ENCODE peak calls at places on chromosomes 3 and 15, in four cellular contexts. Z is HepG2, O is K562, T is GM12878. C is an unnamed sample.

GRCh38 chr3:64627471-64628321 is 60.1 kb downstream of the ADAMTS9 start:
- DNase-seq in Z (peak), O (no peak), T (no peak), C (no peak)

GRCh38 chr15:100189319-100189718 is 152.5 kb downstream of the ADAMTS17 start:
- DNase-seq in Z (no peak), O (no peak), T (no peak), C (no peak)

GRCh38 chr3:120559228-120560061 is 36.7 kb upstream of the NDUFB4 start:
- DNase-seq in Z (peak), O (peak), T (no peak), C (peak)

GRCh38 chr3:184588776-184589175 is 27.2 kb downstream of the EPHB3 start:
- DNase-seq in Z (no peak), O (no peak), T (no peak), C (no peak)

GRCh38 chr15:39250001-39250400 is 330.9 kb upstream of the THBS1 start:
- DNase-seq in Z (no peak), O (no peak), T (no peak), C (no peak)

GRCh38 chr3:178966299-178967183 is 105.1 kb downstream of the ZMAT3 start:
- DNase-seq in Z (peak), O (peak), T (peak), C (peak)

GRCh38 chr3:53804697-53805462 is 41.3 kb downstream of the CHDH start:
- DNase-seq in Z (no peak), O (no peak), T (no peak), C (peak)

GRCh38 chr3:37925157-37925556 is 63.5 kb downstream of the CTDSPL start:
- DNase-seq in Z (no peak), O (no peak), T (no peak), C (no peak)

GRCh38 chr3:101809178-101810022 is 30.4 kb downstream of the NXPE3 start:
- DNase-seq in Z (peak), O (peak), T (no peak), C (peak)

GRCh38 chr3:141302364-141303141 is 65.8 kb upstream of the ZBTB38 start:
- DNase-seq in Z (no peak), O (no peak), T (no peak), C (no peak)

GRCh38 chr15:25374143-25374542 is 64.7 kb downstream of the UBE3A start:
- DNase-seq in Z (no peak), O (no peak), T (no peak), C (no peak)

GRCh38 chr15:70523634-70524033 is 239.7 kb downstream of the UACA start:
- DNase-seq in Z (no peak), O (no peak), T (no peak), C (no peak)

GRCh38 chr3:45760878-45761711 is 35.2 kb downstream of the SLC6A20 start:
- DNase-seq in Z (peak), O (peak), T (peak), C (peak)

GRCh38 chr15:100718075-100718980 is 115.9 kb downstream of the ASB7 start:
- DNase-seq in Z (no peak), O (no peak), T (no peak), C (no peak)

GRCh38 chr3:172396400-172396799 is 51.9 kb downstream of the GHSR start:
- DNase-seq in Z (no peak), O (no peak), T (no peak), C (no peak)

GRCh38 chr15:34620814-34621213 is 37.4 kb upstream of the GOLGA8B start:
- DNase-seq in Z (no peak), O (no peak), T (no peak), C (no peak)

GRCh38 chr3:160617636-160618035 is 52.3 kb upstream of the KPNA4 start:
- DNase-seq in Z (no peak), O (no peak), T (no peak), C (no peak)

GRCh38 chr3:102182162-102182561 is 252.7 kb upstream of the ZPLD1 start:
- DNase-seq in Z (no peak), O (no peak), T (no peak), C (no peak)

GRCh38 chr15:57445872-57446271 is 69.6 kb downstream of the CGNL1 start:
- DNase-seq in Z (no peak), O (no peak), T (no peak), C (no peak)

GRCh38 chr3:186985713-186986364 is 55.5 kb downstream of the ST6GAL1 start:
- DNase-seq in Z (no peak), O (no peak), T (peak), C (no peak)

GRCh38 chr3:133691410-133692107 is 29.8 kb upstream of the TOPBP1 start:
- DNase-seq in Z (no peak), O (no peak), T (no peak), C (no peak)

GRCh38 chr3:189625566-189625965 is 5.6 kb upstream of the TP63 start:
- DNase-seq in Z (no peak), O (no peak), T (no peak), C (no peak)

GRCh38 chr3:126484662-126485061 is 9.0 kb upstream of the ZXDC start:
- DNase-seq in Z (no peak), O (no peak), T (no peak), C (no peak)

GRCh38 chr15:91478717-91479191 is 374.8 kb upstream of the SLCO3A1 start:
- DNase-seq in Z (no peak), O (peak), T (no peak), C (no peak)

GRCh38 chr3:148737104-148737525 is 39.4 kb downstream of the AGTR1 start:
- DNase-seq in Z (peak), O (no peak), T (no peak), C (no peak)

GRCh38 chr15:85622432-85622831 is 172.3 kb downstream of the KLHL25 start:
- DNase-seq in Z (no peak), O (no peak), T (no peak), C (no peak)

GRCh38 chr3:61715886-61716527 is 154.6 kb downstream of the PTPRG start:
- DNase-seq in Z (no peak), O (no peak), T (no peak), C (no peak)

GRCh38 chr15:78944202-78944625 is 632 bp downstream of the CTSH start:
- DNase-seq in Z (no peak), O (no peak), T (no peak), C (no peak)

GRCh38 chr3:150128126-150128525 is 157.4 kb upstream of the PFN2 start:
- DNase-seq in Z (no peak), O (no peak), T (no peak), C (no peak)

GRCh38 chr3:193873802-193874201 is 262.1 kb upstream of the HES1 start:
- DNase-seq in Z (no peak), O (no peak), T (no peak), C (no peak)

DNA sequence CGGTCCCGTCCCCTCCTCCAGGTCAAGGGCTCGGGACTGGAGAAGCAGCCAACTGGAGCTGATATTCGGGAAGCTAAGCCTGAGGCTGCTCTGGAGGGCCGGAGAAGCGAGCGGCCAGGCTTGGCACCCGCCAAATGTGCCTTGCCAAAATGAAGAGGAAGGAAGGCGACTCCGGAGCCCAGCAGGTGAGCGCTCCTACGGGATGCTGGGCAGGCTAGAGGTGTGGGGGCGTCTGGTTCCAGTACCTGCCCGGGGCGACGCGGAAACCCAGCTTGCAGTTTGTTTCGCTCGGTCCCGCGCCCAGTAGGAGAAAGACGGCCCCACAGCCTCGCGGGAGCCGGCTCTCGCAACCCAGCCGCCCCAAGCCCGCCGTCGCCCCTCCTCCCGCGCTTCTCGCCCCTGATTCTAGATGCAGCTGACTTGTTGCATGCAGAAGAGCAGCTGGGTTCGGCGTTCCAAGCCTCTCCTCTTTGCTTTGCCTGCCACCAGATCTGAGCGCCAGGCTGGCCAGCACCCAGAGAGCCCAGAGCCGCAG is 16.1 kb upstream of the AEN start:
- DNase-seq in Z (no peak), O (no peak), T (no peak), C (no peak)
- TF ChIP-seq EZH2 in Z (no peak), O (no peak), T (no peak), C (no peak)

DNA sequence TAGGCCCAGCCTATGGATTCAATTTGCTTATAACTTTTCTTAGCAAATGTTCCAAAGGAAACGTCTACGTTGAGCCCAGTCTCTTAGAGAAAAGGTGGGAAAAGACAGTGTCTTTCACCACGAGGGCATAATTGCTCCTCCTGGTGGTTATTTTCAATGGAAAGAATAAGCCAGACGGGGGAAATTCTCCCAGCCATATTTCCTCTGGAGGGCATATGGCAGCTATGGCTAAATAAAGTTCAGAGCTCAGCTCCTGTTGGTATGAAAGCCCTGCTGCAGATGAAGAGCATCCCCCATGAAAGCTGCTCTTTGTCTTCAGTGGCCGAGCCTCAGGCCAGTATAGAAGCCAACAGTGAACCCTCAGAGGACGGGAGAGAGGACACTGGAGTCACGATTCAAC is 297.9 kb downstream of the RYR3 start:
- DNase-seq in Z (peak), O (no peak), T (no peak), C (no peak)
- TF ChIP-seq ZBTB33 in Z (no peak), O (no peak), T (no peak), C (no peak)

GRCh38 chr3:123066896-123067688 is at the start of gene PDIA5:
- DNase-seq in Z (peak), O (peak), T (peak), C (peak)
- TF ChIP-seq EZH2 in Z (no peak), O (no peak), T (no peak), C (no peak)

DNA sequence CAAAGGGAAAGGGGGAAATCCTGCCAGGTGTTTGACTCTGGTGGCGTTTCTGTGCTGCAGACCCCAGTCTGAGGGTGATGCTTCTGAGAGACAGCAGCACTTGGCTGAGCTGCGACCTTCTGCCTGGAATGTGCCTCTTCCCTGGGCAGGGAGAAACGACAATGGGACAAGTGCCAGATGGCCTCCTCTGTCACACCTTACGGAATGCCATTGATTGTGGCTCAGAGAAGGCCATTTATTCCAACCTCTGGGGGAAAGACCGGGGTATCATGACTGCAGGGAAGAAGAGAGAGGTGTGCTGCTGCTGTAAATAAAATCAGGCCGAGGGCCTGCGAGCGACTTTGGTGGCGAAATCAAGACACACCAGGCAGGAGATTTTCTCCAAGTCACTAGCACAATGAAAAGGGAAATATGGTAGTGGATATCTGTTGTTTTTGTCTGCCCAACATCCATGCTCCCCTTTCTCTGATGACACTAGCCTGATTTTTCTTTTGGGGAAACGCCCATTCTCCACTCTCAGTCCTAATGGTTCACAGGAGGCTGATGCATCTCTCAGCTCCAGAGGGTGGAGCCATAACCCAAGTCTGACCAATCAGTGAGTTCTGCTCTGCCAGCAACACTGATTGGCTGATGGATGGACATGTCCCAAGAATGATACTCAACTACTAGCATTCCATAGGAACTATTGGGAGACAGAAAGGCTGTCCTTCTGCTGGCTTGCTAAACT is 336.1 kb downstream of the FOXP1 start:
- DNase-seq in Z (peak), O (peak), T (no peak), C (no peak)
- TF ChIP-seq ZBTB33 in Z (no peak), O (no peak), T (no peak), C (no peak)

C was measured in HCT116.